ENCODE peak calls at places on chromosomes 13 and 19, in six cellular contexts. V is fibroblast of lung, Y is mucosa of gallbladder, Z is cardiac muscle cell, N is lung microvascular endothelial cell, O is NCI-H1105. R is an unnamed sample.

GRCh38 chr19:4272894-4273293 is 6.2 kb upstream of the SHD start:
- DNase-seq in N (no peak), Z (no peak), O (no peak), Y (no peak), V (no peak), R (no peak)

GRCh38 chr13:97856001-97856675 is 97.3 kb upstream of the IPO5 start:
- DNase-seq in N (no peak), Y (no peak), O (no peak), V (peak; percentile 13), Z (peak; percentile 60), R (peak; percentile 50)

GRCh38 chr13:109389892-109390345 is 396.5 kb downstream of the IRS2 start:
- DNase-seq in N (no peak), O (no peak), Y (no peak), Z (peak; percentile 66), V (peak; percentile 8), R (no peak)

GRCh38 chr19:27796540-27796939 is 1416.4 kb downstream of the UQCRFS1 start:
- DNase-seq in N (no peak), Z (no peak), Y (no peak), O (no peak), V (no peak), R (no peak)

GRCh38 chr13:98407575-98407974 is 169.3 kb downstream of the STK24 start:
- DNase-seq in O (no peak), Y (no peak), Z (no peak), V (no peak), N (no peak), R (no peak)

GRCh38 chr19:31301306-31301980 is 47.8 kb downstream of the TSHZ3 start:
- DNase-seq in Y (no peak), O (peak; percentile 8), V (no peak), Z (no peak), N (no peak), R (no peak)

GRCh38 chr19:31555634-31556215 is 206.5 kb upstream of the TSHZ3 start:
- DNase-seq in N (no peak), V (no peak), Y (no peak), Z (no peak), O (no peak), R (no peak)

GRCh38 chr13:112434937-112435523 is 58.9 kb downstream of the SPACA7 start:
- DNase-seq in Z (no peak), Y (no peak), O (no peak), N (no peak), V (no peak), R (no peak)

GRCh38 chr19:49936549-49936948 is 7.2 kb upstream of the NUP62 start:
- DNase-seq in Z (no peak), Y (no peak), N (no peak), O (no peak), V (no peak), R (no peak)

GRCh38 chr13:31072041-31072440 is 89.7 kb downstream of the HSPH1 start:
- DNase-seq in Y (no peak), N (no peak), O (no peak), Z (peak; percentile 52), V (peak; percentile 47), R (no peak)

GRCh38 chr13:41064493-41064892 is 3.2 kb downstream of the WBP4 start:
- DNase-seq in V (peak; percentile 81), N (peak; percentile 79), Y (no peak), O (no peak), Z (peak; percentile 67), R (no peak)

GRCh38 chr19:18049390-18049789 is 37.3 kb downstream of the IL12RB1 start:
- DNase-seq in O (no peak), N (peak; percentile 43), V (peak; percentile 33), Z (peak; percentile 86), Y (peak; percentile 87), R (peak; percentile 90)

GRCh38 chr13:77574076-77574475 is 38.6 kb downstream of the SCEL start:
- DNase-seq in Y (no peak), V (no peak), N (no peak), O (no peak), Z (no peak), R (no peak)

GRCh38 chr19:43784251-43784980 is 3.6 kb upstream of the KCNN4 start:
- DNase-seq in V (peak; percentile 87), Y (no peak), N (peak; percentile 82), Z (peak; percentile 72), O (no peak), R (no peak)

GRCh38 chr19:29766100-29766499 is 45.7 kb upstream of the CCNE1 start:
- DNase-seq in N (no peak), Y (no peak), O (no peak), V (no peak), Z (no peak), R (no peak)

GRCh38 chr13:25771208-25771607 is 280.6 kb downstream of the SHISA2 start:
- DNase-seq in Y (no peak), Z (no peak), N (no peak), V (peak; percentile 48), O (no peak), R (no peak)

GRCh38 chr13:41458187-41458938 is 1.0 kb downstream of the RGCC start:
- DNase-seq in Y (peak; percentile 16), Z (peak; percentile 18), V (peak; percentile 20), O (no peak), N (peak; percentile 41), R (peak; percentile 51)

GRCh38 chr13:74661851-74662250 is 527.6 kb upstream of the KLF12 start:
- DNase-seq in O (no peak), N (no peak), Z (no peak), V (no peak), Y (no peak), R (no peak)

GRCh38 chr13:47168086-47168485 is 271.2 kb upstream of the HTR2A start:
- DNase-seq in N (no peak), Y (no peak), V (peak; percentile 67), O (no peak), Z (peak; percentile 57), R (no peak)

GRCh38 chr13:79398915-79399314 is 7.1 kb downstream of the RBM26 start:
- DNase-seq in N (peak; percentile 37), O (no peak), V (peak; percentile 24), Y (no peak), Z (no peak), R (no peak)

GRCh38 chr13:99294198-99294597 is 13.0 kb downstream of the GPR183 start:
- DNase-seq in N (no peak), V (no peak), O (no peak), Z (no peak), Y (no peak), R (no peak)

GRCh38 chr19:19443902-19444693 is 38.6 kb downstream of the GATAD2A start:
- DNase-seq in O (no peak), N (no peak), V (no peak), Y (no peak), Z (no peak), R (no peak)

GRCh38 chr13:99310382-99311031 is 3.3 kb upstream of the GPR183 start:
- DNase-seq in Z (peak; percentile 54), Y (no peak), V (peak; percentile 86), N (no peak), O (no peak), R (no peak)

GRCh38 chr19:45451181-45451849 is 16.5 kb upstream of the FOSB start:
- DNase-seq in V (peak; percentile 89), N (peak; percentile 58), Y (no peak), Z (peak; percentile 72), O (no peak), R (peak; percentile 59)

GRCh38 chr13:27997904-27998522 is 9.5 kb upstream of the URAD start:
- DNase-seq in V (peak; percentile 15), N (no peak), Z (peak; percentile 52), O (no peak), Y (peak; percentile 34), R (no peak)

GRCh38 chr13:41418027-41418426 is 39.3 kb upstream of the RGCC start:
- DNase-seq in V (peak; percentile 89), Y (no peak), N (no peak), O (no peak), Z (peak; percentile 84), R (no peak)

GRCh38 chr19:18282021-18282787 is 782 bp upstream of the JUND start:
- DNase-seq in V (no peak), N (no peak), Y (no peak), Z (no peak), O (no peak), R (no peak)

GRCh38 chr13:24181991-24182702 is 21.6 kb downstream of the SPATA13 start:
- DNase-seq in V (no peak), Z (no peak), O (no peak), N (no peak), Y (no peak), R (no peak)

GRCh38 chr19:33507021-33507956 is 14.3 kb downstream of the PEPD start:
- DNase-seq in O (no peak), N (peak; percentile 32), Z (peak; percentile 20), Y (peak; percentile 19), V (peak; percentile 60), R (peak; percentile 72)

GRCh38 chr13:112808377-112809140 is 118.7 kb downstream of the ATP11A start:
- DNase-seq in O (no peak), V (no peak), Y (no peak), N (no peak), Z (no peak), R (no peak)

GRCh38 chr19:42113641-42114348 is 18.5 kb downstream of the POU2F2 start:
- DNase-seq in N (peak; percentile 98), Z (peak; percentile 92), V (peak; percentile 98), O (peak; percentile 68), Y (no peak), R (no peak)

GRCh38 chr19:41930322-41930722 is 2.1 kb upstream of the ERFL start:
- DNase-seq in O (no peak), N (no peak), V (no peak), Z (no peak), Y (no peak), R (no peak)

GRCh38 chr13:109955598-109955997 is 169.2 kb upstream of the IRS2 start:
- DNase-seq in Y (no peak), V (peak; percentile 9), O (no peak), Z (peak; percentile 85), N (no peak), R (no peak)

GRCh38 chr19:6230991-6231448 is 48.8 kb downstream of the MLLT1 start:
- DNase-seq in Y (no peak), O (no peak), V (no peak), Z (no peak), N (no peak), R (no peak)

GRCh38 chr13:29846475-29847256 is 3.8 kb downstream of the UBL3 start:
- DNase-seq in V (no peak), N (no peak), Y (no peak), Z (no peak), O (no peak), R (no peak)